ENCODE peak calls at places on chromosomes 1 and 21, in seven cellular contexts. One of them, this sample, is unnamed.

GRCh38 chr21:15171546-15171945 is 106.7 kb upstream of the NRIP1 start:
- DNase-seq in central memory CD4-positive, alpha-beta T cell: no peak
- DNase-seq in HT1080: no peak
- DNase-seq in GM12865: no peak
- DNase-seq in endothelial cell: no peak
- DNase-seq in amniotic stem cell: no peak
- DNase-seq in uterus: no peak
- DNase-seq in this sample: no peak

GRCh38 chr1:185813401-185813979 is 79.3 kb downstream of the HMCN1 start:
- DNase-seq in central memory CD4-positive, alpha-beta T cell: peak
- DNase-seq in HT1080: peak
- DNase-seq in GM12865: peak
- DNase-seq in endothelial cell: peak
- DNase-seq in amniotic stem cell: peak
- DNase-seq in uterus: no peak
- DNase-seq in this sample: no peak

GRCh38 chr1:8266436-8267165 is 51.3 kb upstream of the SLC45A1 start:
- DNase-seq in central memory CD4-positive, alpha-beta T cell: no peak
- DNase-seq in HT1080: no peak
- DNase-seq in GM12865: no peak
- DNase-seq in endothelial cell: no peak
- DNase-seq in amniotic stem cell: no peak
- DNase-seq in uterus: no peak
- DNase-seq in this sample: no peak

GRCh38 chr21:34367320-34367935 is 3.6 kb downstream of the KCNE2 start:
- DNase-seq in central memory CD4-positive, alpha-beta T cell: peak
- DNase-seq in HT1080: peak
- DNase-seq in GM12865: peak
- DNase-seq in endothelial cell: peak
- DNase-seq in amniotic stem cell: peak
- DNase-seq in uterus: no peak
- DNase-seq in this sample: peak

GRCh38 chr21:34870246-34870645 is 178.9 kb downstream of the RUNX1 start:
- DNase-seq in central memory CD4-positive, alpha-beta T cell: no peak
- DNase-seq in HT1080: no peak
- DNase-seq in GM12865: no peak
- DNase-seq in endothelial cell: no peak
- DNase-seq in amniotic stem cell: no peak
- DNase-seq in uterus: no peak
- DNase-seq in this sample: no peak

GRCh38 chr1:205680073-205680851 is at the start of gene SLC45A3:
- DNase-seq in central memory CD4-positive, alpha-beta T cell: no peak
- DNase-seq in HT1080: no peak
- DNase-seq in GM12865: no peak
- DNase-seq in endothelial cell: peak
- DNase-seq in amniotic stem cell: no peak
- DNase-seq in uterus: peak
- DNase-seq in this sample: peak

GRCh38 chr1:246295968-246296367 is 211.1 kb downstream of the SMYD3 start:
- DNase-seq in central memory CD4-positive, alpha-beta T cell: no peak
- DNase-seq in HT1080: no peak
- DNase-seq in GM12865: no peak
- DNase-seq in endothelial cell: no peak
- DNase-seq in amniotic stem cell: no peak
- DNase-seq in uterus: no peak
- DNase-seq in this sample: no peak

GRCh38 chr1:82392513-82392912 is 591.8 kb downstream of the ADGRL2 start:
- DNase-seq in central memory CD4-positive, alpha-beta T cell: no peak
- DNase-seq in HT1080: peak
- DNase-seq in GM12865: no peak
- DNase-seq in endothelial cell: no peak
- DNase-seq in amniotic stem cell: peak
- DNase-seq in uterus: no peak
- DNase-seq in this sample: no peak

GRCh38 chr1:59815892-59816291 is 1.1 kb downstream of the HOOK1 start:
- DNase-seq in central memory CD4-positive, alpha-beta T cell: no peak
- DNase-seq in HT1080: no peak
- DNase-seq in GM12865: no peak
- DNase-seq in endothelial cell: no peak
- DNase-seq in amniotic stem cell: no peak
- DNase-seq in uterus: no peak
- DNase-seq in this sample: no peak

GRCh38 chr1:29468501-29468900 is 232.2 kb downstream of the PTPRU start:
- DNase-seq in central memory CD4-positive, alpha-beta T cell: no peak
- DNase-seq in HT1080: no peak
- DNase-seq in GM12865: no peak
- DNase-seq in endothelial cell: no peak
- DNase-seq in amniotic stem cell: no peak
- DNase-seq in uterus: no peak
- DNase-seq in this sample: no peak

GRCh38 chr1:53968125-53968513 is 22.0 kb downstream of the LRRC42 start:
- DNase-seq in central memory CD4-positive, alpha-beta T cell: no peak
- DNase-seq in HT1080: peak
- DNase-seq in GM12865: no peak
- DNase-seq in endothelial cell: no peak
- DNase-seq in amniotic stem cell: no peak
- DNase-seq in uterus: no peak
- DNase-seq in this sample: no peak

GRCh38 chr1:43774359-43774758 is 67.0 kb downstream of the ST3GAL3 start:
- DNase-seq in central memory CD4-positive, alpha-beta T cell: no peak
- DNase-seq in HT1080: peak
- DNase-seq in GM12865: no peak
- DNase-seq in endothelial cell: no peak
- DNase-seq in amniotic stem cell: no peak
- DNase-seq in uterus: peak
- DNase-seq in this sample: no peak

GRCh38 chr1:29650476-29650875 is 414.2 kb downstream of the PTPRU start:
- DNase-seq in central memory CD4-positive, alpha-beta T cell: no peak
- DNase-seq in HT1080: no peak
- DNase-seq in GM12865: no peak
- DNase-seq in endothelial cell: no peak
- DNase-seq in amniotic stem cell: no peak
- DNase-seq in uterus: no peak
- DNase-seq in this sample: no peak

GRCh38 chr1:111989531-111990025 is at the start of gene KCND3:
- DNase-seq in central memory CD4-positive, alpha-beta T cell: no peak
- DNase-seq in HT1080: no peak
- DNase-seq in GM12865: peak
- DNase-seq in endothelial cell: peak
- DNase-seq in amniotic stem cell: no peak
- DNase-seq in uterus: peak
- DNase-seq in this sample: no peak

GRCh38 chr1:162541619-162542141 is 19.8 kb upstream of the UAP1 start:
- DNase-seq in central memory CD4-positive, alpha-beta T cell: no peak
- DNase-seq in HT1080: peak
- DNase-seq in GM12865: no peak
- DNase-seq in endothelial cell: no peak
- DNase-seq in amniotic stem cell: peak
- DNase-seq in uterus: peak
- DNase-seq in this sample: no peak

GRCh38 chr1:186629341-186629740 is 50.9 kb downstream of the PTGS2 start:
- DNase-seq in central memory CD4-positive, alpha-beta T cell: no peak
- DNase-seq in HT1080: no peak
- DNase-seq in GM12865: no peak
- DNase-seq in endothelial cell: no peak
- DNase-seq in amniotic stem cell: no peak
- DNase-seq in uterus: no peak
- DNase-seq in this sample: no peak

GRCh38 chr1:201463071-201463552 is 5.9 kb downstream of the PHLDA3 start:
- DNase-seq in central memory CD4-positive, alpha-beta T cell: no peak
- DNase-seq in HT1080: peak
- DNase-seq in GM12865: no peak
- DNase-seq in endothelial cell: no peak
- DNase-seq in amniotic stem cell: no peak
- DNase-seq in uterus: no peak
- DNase-seq in this sample: no peak